ENCODE peak calls at places on chromosomes 11 and 22, in four cellular contexts. T, G, X and L are unnamed samples.

GRCh38 chr11:61756452-61757212 is 4.2 kb downstream of the MYRF start:
- DNase-seq in T (no peak), G (peak), X (no peak), L (no peak)

GRCh38 chr22:40285508-40285907 is 60.8 kb upstream of the ADSL start:
- DNase-seq in T (no peak), G (no peak), X (no peak), L (no peak)

GRCh38 chr11:73237471-73238290 is 19.6 kb downstream of the P2RY2 start:
- DNase-seq in T (no peak), G (peak), X (no peak), L (no peak)

GRCh38 chr11:86115542-86116385 is 46.9 kb upstream of the PICALM start:
- DNase-seq in T (no peak), G (no peak), X (no peak), L (no peak)

GRCh38 chr11:65066805-65067291 is 8.5 kb upstream of the NAALADL1 start:
- DNase-seq in T (no peak), G (no peak), X (peak), L (no peak)

GRCh38 chr11:2777871-2778629 is 78.3 kb upstream of the KCNQ1OT1 start:
- DNase-seq in T (peak), G (no peak), X (peak), L (no peak)

GRCh38 chr11:111299111-111300026 is 1.0 kb downstream of the POU2AF3 start:
- DNase-seq in T (peak), G (peak), X (peak), L (no peak)

GRCh38 chr11:120523196-120523595 is 11.6 kb downstream of the GRIK4 start:
- DNase-seq in T (peak), G (no peak), X (peak), L (no peak)

GRCh38 chr22:46852771-46853170 is 90.3 kb downstream of the TBC1D22A start:
- DNase-seq in T (no peak), G (no peak), X (no peak), L (no peak)

GRCh38 chr22:38751422-38752346 is 4.1 kb downstream of the SUN2 start:
- DNase-seq in T (peak), G (peak), X (no peak), L (no peak)

GRCh38 chr11:22349446-22349845 is 11.3 kb downstream of the SLC17A6 start:
- DNase-seq in T (no peak), G (no peak), X (no peak), L (no peak)

GRCh38 chr22:37032535-37033460 is 13.3 kb downstream of the MPST start:
- DNase-seq in T (no peak), G (no peak), X (peak), L (no peak)

GRCh38 chr11:113260096-113260425 is 54.3 kb upstream of the TTC12 start:
- DNase-seq in T (no peak), G (no peak), X (no peak), L (no peak)

GRCh38 chr22:35313311-35314121 is 13.8 kb downstream of the TOM1 start:
- DNase-seq in T (no peak), G (peak), X (no peak), L (peak)

GRCh38 chr11:102810943-102811528 is 13.1 kb upstream of the MMP1 start:
- DNase-seq in T (no peak), G (peak), X (peak), L (no peak)

GRCh38 chr11:39239553-39239952 is 2219.9 kb downstream of the LRRC4C start:
- DNase-seq in T (no peak), G (no peak), X (no peak), L (no peak)

GRCh38 chr11:94058630-94059029 is 37.5 kb downstream of the HEPHL1 start:
- DNase-seq in T (no peak), G (no peak), X (no peak), L (no peak)